ENCODE peak calls at places on chromosomes 5 and 9, in ten cellular contexts. C is A549; H is effector memory CD4-positive, alpha-beta T cell; U is brain microvascular endothelial cell; Q is cardiac muscle cell; Z is mesendoderm; L is ovary; F is neural progenitor cell; I is Peyer's patch; W is OCI-LY7. N is an unnamed sample.
A peak's percentile ranks its signal among the peaks of the same experiment; 100 is the strongest.

GRCh38 chr5:135133698-135134515 is 99.9 kb upstream of the PITX1 start:
- DNase-seq in C (no peak), H (no peak), U (no peak), Q (peak; percentile 22), Z (peak; percentile 77), L (no peak), F (no peak), I (peak; percentile 90), W (no peak), N (no peak)

GRCh38 chr5:179617930-179618329 is 5.5 kb downstream of the HNRNPH1 start:
- DNase-seq in C (no peak), H (no peak), U (no peak), Q (no peak), Z (no peak), L (no peak), F (no peak), I (peak; percentile 10), W (no peak), N (no peak)

GRCh38 chr9:131762356-131762932 is 22.6 kb upstream of the RAPGEF1 start:
- DNase-seq in C (peak; percentile 66), H (peak; percentile 51), U (peak; percentile 11), Q (peak; percentile 88), Z (peak; percentile 82), L (peak; percentile 78), F (peak; percentile 89), I (peak; percentile 85), W (peak; percentile 75), N (peak; percentile 75)

GRCh38 chr5:116862632-116863455 is 288.2 kb upstream of the SEMA6A start:
- DNase-seq in C (no peak), H (no peak), U (no peak), Q (no peak), Z (no peak), L (no peak), F (no peak), I (no peak), W (no peak), N (no peak)

GRCh38 chr5:38825494-38825893 is 20.3 kb upstream of the OSMR start:
- DNase-seq in C (no peak), H (no peak), U (no peak), Q (no peak), Z (no peak), L (no peak), F (no peak), I (no peak), W (no peak), N (no peak)

GRCh38 chr5:140443-140829 is 48.5 kb downstream of the PLEKHG4B start:
- DNase-seq in C (no peak), H (no peak), U (no peak), Q (no peak), Z (no peak), L (no peak), F (no peak), I (no peak), W (no peak), N (no peak)

GRCh38 chr5:173315495-173316352 is 12.5 kb downstream of the STC2 start:
- DNase-seq in C (no peak), H (no peak), U (peak; percentile 95), Q (peak; percentile 67), Z (peak; percentile 78), L (peak; percentile 57), F (peak; percentile 45), I (no peak), W (no peak), N (no peak)

GRCh38 chr5:176542596-176543427 is 5.6 kb upstream of the RNF44 start:
- DNase-seq in C (peak; percentile 39), H (peak; percentile 22), U (no peak), Q (peak; percentile 79), Z (peak; percentile 71), L (peak; percentile 48), F (peak; percentile 87), I (no peak), W (peak; percentile 82), N (no peak)

GRCh38 chr5:30117134-30117533 is 1076.4 kb upstream of the CDH6 start:
- DNase-seq in C (no peak), H (no peak), U (no peak), Q (no peak), Z (no peak), L (no peak), F (no peak), I (no peak), W (no peak), N (no peak)

GRCh38 chr5:30113542-30113941 is 1079.9 kb upstream of the CDH6 start:
- DNase-seq in C (no peak), H (no peak), U (peak; percentile 7), Q (no peak), Z (no peak), L (no peak), F (no peak), I (no peak), W (no peak), N (no peak)

DNA sequence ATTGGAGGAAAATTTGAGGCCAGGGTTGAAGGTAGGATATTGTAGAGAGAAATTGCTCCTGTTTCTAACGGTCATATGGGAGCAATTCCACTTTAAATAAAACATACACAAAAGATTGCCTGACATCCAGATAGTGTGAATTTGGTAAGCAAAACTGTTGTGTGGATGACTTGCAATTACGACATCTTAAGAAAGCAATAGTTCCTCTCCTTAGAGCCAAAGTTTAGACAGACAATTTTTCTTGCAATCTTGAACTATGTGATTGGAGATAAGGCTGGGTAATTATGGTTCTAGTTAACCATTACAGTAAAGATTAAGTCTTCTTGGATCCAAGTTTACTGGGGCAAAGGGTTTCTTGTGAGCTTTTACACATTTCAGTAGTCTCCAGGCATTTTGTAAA is 1080.6 kb upstream of the CDH6 start:
- DNase-seq in C (no peak), H (no peak), U (no peak), Q (no peak), Z (no peak), L (no peak), F (no peak), I (no peak), W (no peak), N (no peak)
- H3K27ac ChIP-seq in C (no peak overlapping the region), H (no peak overlapping the region), U (no peak overlapping the region), Q (no peak overlapping the region), Z (no peak overlapping the region), L (no peak overlapping the region), F (no peak overlapping the region), I (no peak overlapping the region), W (no peak overlapping the region), N (no peak overlapping the region)

DNA sequence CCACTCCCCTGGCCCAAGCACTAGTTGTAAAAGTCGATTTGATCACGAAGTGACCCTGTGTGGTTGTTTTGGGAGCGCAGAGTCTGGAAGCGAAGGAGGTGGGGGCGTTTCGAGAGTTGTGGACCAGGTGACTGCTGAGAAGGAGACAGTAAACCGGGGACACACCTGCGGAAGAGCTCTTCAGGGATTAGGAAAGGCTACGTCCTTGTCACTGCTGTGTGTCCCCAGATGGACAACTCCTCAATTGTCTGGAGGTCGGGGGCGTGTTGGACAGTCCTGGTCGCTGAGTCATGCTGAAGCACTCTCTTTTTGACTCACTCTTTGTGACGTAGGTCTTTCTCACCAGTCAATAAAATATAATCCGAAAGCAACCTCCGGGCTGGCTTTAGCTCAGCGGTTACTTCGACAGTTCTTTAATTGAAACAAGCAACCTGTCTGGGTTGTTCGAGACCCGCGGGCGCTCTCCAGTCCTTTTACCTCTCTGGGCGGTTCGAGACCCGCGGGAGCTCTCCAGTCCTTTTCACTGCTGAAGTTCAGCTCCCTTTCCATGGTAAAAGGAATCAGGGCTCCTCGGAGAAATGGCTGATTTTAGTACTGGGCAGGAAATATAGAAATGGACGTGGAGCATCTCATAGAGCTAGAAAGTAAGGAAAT is 10.8 kb downstream of the ZMAT2 start:
- DNase-seq in C (peak; percentile 98), H (peak; percentile 74), U (peak; percentile 99), Q (peak; percentile 84), Z (peak; percentile 95), L (peak; percentile 83), F (peak; percentile 80), I (peak; percentile 82), W (no peak), N (peak; percentile 82)
- H3K27ac ChIP-seq in C (peak overlapping the region; percentile 93), H (peak overlapping the region; percentile 86), U (peak overlapping the region; percentile 52), Q (peak overlapping the region; percentile 27), Z (peak overlapping the region; percentile 51), L (peak overlapping the region; percentile 93), F (no peak overlapping the region), I (peak overlapping the region; percentile 82), W (no peak overlapping the region), N (peak overlapping the region; percentile 86)

GRCh38 chr5:22850981-22851380 is 2.2 kb downstream of the CDH12 start:
- DNase-seq in C (no peak), H (no peak), U (peak; percentile 2), Q (no peak), Z (no peak), L (no peak), F (no peak), I (no peak), W (no peak), N (no peak)

GRCh38 chr5:22855824-22856223 is 2.7 kb upstream of the CDH12 start:
- DNase-seq in C (no peak), H (no peak), U (no peak), Q (no peak), Z (no peak), L (no peak), F (no peak), I (no peak), W (no peak), N (no peak)

GRCh38 chr5:22852807-22853670 is at the start of gene CDH12:
- DNase-seq in C (no peak), H (no peak), U (peak; percentile 1), Q (peak; percentile 55), Z (peak; percentile 73), L (no peak), F (peak; percentile 77), I (no peak), W (no peak), N (no peak)
- H3K27ac ChIP-seq in C (no peak within 1 kb of the TSS), H (no peak within 1 kb of the TSS), U (no peak within 1 kb of the TSS), Q (no peak within 1 kb of the TSS), Z (no peak within 1 kb of the TSS), L (no peak within 1 kb of the TSS), F (no peak within 1 kb of the TSS), I (no peak within 1 kb of the TSS), W (no peak within 1 kb of the TSS), N (no peak within 1 kb of the TSS)

GRCh38 chr9:20593131-20593530 is 29.2 kb downstream of the MLLT3 start:
- DNase-seq in C (no peak), H (no peak), U (no peak), Q (no peak), Z (no peak), L (no peak), F (no peak), I (no peak), W (no peak), N (no peak)

GRCh38 chr9:20592673-20593072 is 29.6 kb downstream of the MLLT3 start:
- DNase-seq in C (no peak), H (no peak), U (no peak), Q (no peak), Z (no peak), L (no peak), F (no peak), I (no peak), W (no peak), N (no peak)

GRCh38 chr9:20593551-20593950 is 28.7 kb downstream of the MLLT3 start:
- DNase-seq in C (no peak), H (no peak), U (peak; percentile 51), Q (no peak), Z (no peak), L (no peak), F (no peak), I (no peak), W (no peak), N (no peak)

GRCh38 chr9:20591223-20591622 is 31.1 kb downstream of the MLLT3 start:
- DNase-seq in C (no peak), H (no peak), U (peak; percentile 24), Q (no peak), Z (no peak), L (no peak), F (no peak), I (no peak), W (no peak), N (no peak)

DNA sequence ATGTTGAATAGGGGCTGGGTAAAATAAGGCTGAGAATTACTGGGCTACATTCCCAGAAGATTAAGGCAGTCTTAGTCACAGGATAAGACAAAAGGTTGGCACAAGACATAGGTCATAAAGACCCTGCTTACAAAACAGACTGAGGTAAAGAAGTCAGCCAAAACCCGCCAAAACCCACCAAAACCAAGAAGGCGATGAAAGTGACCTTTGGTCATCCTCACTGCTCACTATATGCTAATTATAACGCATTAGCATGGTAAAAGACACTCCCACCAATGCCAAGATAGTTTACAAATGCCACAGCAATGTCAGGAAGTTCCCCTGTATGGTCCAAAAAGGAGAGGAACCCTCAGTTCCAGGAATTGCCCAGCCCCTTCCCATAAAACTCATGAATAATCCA is 27.8 kb downstream of the MLLT3 start:
- DNase-seq in C (no peak), H (no peak), U (no peak), Q (no peak), Z (no peak), L (no peak), F (no peak), I (no peak), W (no peak), N (no peak)
- H3K27ac ChIP-seq in C (no peak overlapping the region), H (no peak overlapping the region), U (no peak overlapping the region), Q (no peak overlapping the region), Z (no peak overlapping the region), L (no peak overlapping the region), F (no peak overlapping the region), I (no peak overlapping the region), W (no peak overlapping the region), N (no peak overlapping the region)

N was measured in left ventricle myocardium inferior.